ENCODE peak calls at places on chromosome 21, in four cellular contexts. Y is K562, M is uterus, L is astrocyte. O is an unnamed sample. For H3K9me3 and H3K36me3, the result is how much of the 10 kb centered on the place peaks cover.

GRCh38 chr21:15063821-15064575 is 802 bp downstream of the NRIP1 start:
- DNase-seq in Y (peak), M (peak), L (peak), O (peak)

GRCh38 chr21:44572959-44573583 is 458 bp upstream of the KRTAP10-4 start:
- DNase-seq in Y (no peak), M (no peak), L (peak), O (no peak)

GRCh38 chr21:35381743-35382310 is 332.7 kb upstream of the RUNX1 start:
- DNase-seq in Y (no peak), M (no peak), L (no peak), O (no peak)

GRCh38 chr21:37450385-37451044 is 83.9 kb downstream of the DYRK1A start:
- DNase-seq in Y (no peak), M (no peak), L (peak), O (no peak)

GRCh38 chr21:46002841-46003574 is 21.4 kb downstream of the COL6A1 start:
- DNase-seq in Y (no peak), M (peak), L (no peak), O (peak)

GRCh38 chr21:20997633-20998455 is at the start of gene NCAM2:
- DNase-seq in Y (peak), M (peak), L (peak), O (peak)

GRCh38 chr21:37530901-37531351 is 164.4 kb downstream of the DYRK1A start:
- DNase-seq in Y (no peak), M (no peak), L (no peak), O (no peak)

GRCh38 chr21:21200103-21200938 is 202.1 kb downstream of the NCAM2 start:
- DNase-seq in Y (peak), M (peak), L (peak), O (peak)

GRCh38 chr21:37956772-37957171 is 40.5 kb upstream of the KCNJ6 start:
- DNase-seq in Y (no peak), M (no peak), L (no peak), O (no peak)

GRCh38 chr21:41282412-41282811 is 34.2 kb upstream of the FAM3B start:
- DNase-seq in Y (no peak), M (no peak), L (no peak), O (no peak)

GRCh38 chr21:41280115-41280919 is 36.3 kb upstream of the FAM3B start:
- DNase-seq in Y (no peak), M (no peak), L (peak), O (no peak)

DNA sequence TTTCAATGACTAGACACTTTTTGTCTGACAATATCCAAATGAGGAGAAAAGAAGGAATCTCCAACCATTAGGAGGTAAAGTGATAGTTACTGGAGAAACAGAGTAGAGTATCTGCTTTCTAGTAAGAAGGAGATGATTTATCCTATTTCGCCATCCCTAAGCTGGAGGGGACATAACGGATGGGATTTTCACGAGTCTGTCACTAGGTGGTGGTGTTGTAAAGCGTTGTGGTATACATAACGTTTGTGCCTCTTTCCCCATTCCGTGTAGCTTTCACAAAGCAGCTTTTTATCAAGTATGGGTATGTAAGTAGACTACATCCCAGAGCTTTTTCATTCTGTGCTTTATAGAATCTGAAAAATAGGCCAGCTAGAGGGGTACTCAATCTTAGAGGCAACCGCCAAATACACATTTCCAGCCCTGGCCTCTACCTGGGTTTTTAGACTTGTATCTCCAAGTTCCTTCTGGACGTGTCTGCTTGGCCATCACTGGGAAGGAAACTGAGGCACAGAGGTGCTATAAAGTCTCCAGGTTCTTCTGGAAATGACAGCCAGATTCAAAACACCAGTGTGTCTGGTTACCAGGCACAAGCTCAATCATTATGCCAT is 33.3 kb upstream of the FAM3B start:
- DNase-seq in Y (peak), M (peak), L (peak), O (no peak)
- TF ChIP-seq CTCF in Y (peak), M (peak), L (peak), O (peak)

DNA sequence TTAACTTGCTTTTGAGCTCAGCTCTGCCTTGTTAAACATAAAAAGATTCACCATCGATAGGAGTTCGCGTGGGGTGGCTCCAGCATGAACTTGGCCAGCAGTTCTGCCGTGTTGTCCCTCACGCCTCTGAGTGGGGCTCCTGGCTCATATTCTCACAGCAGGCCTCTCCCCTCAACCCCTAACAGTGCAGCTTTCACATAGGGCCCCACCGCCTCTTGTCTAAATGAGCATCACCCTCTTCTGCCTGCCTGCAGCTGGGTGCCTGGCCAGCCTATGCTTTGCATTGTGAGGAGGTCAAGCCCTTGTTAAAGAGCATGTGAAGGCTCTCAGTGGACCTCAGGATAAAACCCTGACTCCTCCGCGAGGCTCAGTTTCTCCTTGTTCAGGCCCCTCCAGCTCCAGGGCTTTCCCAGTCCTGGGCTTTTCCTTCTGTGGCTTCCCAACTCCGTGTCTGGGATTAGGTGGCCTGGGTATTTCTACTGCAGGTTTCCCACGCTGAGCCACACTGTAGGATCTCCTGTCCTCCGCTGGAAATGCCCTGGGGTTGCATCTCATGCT is 34.8 kb downstream of the CRYAA start:
- DNase-seq in Y (no peak), M (no peak), L (no peak), O (peak)
- H3K9me3 ChIP-seq in Y (under half), M (under half), L (under half), O (under half)

DNA sequence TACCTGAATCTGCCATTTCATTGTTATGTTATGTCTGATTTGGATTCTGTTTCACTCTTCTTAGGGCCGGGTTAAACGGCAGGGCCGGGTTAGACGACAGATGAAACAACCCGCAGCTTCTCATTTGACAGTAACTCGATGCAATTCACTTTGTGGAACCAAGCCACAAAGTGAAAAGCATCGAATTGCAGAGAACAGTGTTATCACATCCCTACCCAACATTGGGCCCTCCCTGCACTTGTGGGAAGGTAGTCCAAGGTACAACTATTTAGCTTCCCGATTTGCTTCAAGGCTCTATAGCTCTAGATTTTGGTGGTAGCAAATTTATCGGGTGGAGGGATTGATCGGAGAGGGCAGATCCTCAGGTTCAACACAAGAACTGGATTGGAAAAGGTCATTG is 17.0 kb downstream of the SON start:
- DNase-seq in Y (no peak), M (no peak), L (no peak), O (no peak)
- H3K36me3 ChIP-seq in Y (half or more), M (under half), L (half or more), O (half or more)

GRCh38 chr21:31686272-31686913 is 26.9 kb downstream of the SOD1 start:
- DNase-seq in Y (no peak), M (no peak), L (no peak), O (no peak)

GRCh38 chr21:31678478-31678877 is 19.0 kb downstream of the SOD1 start:
- DNase-seq in Y (no peak), M (no peak), L (no peak), O (no peak)

GRCh38 chr21:31684918-31685317 is 25.4 kb downstream of the SOD1 start:
- DNase-seq in Y (no peak), M (no peak), L (no peak), O (no peak)

GRCh38 chr21:31682625-31683024 is 23.1 kb downstream of the SOD1 start:
- DNase-seq in Y (no peak), M (no peak), L (peak), O (no peak)

GRCh38 chr21:31683029-31683428 is 23.5 kb downstream of the SOD1 start:
- DNase-seq in Y (no peak), M (no peak), L (no peak), O (no peak)
- TF ChIP-seq CTCF in Y (no peak), M (no peak), L (no peak), O (no peak)

DNA sequence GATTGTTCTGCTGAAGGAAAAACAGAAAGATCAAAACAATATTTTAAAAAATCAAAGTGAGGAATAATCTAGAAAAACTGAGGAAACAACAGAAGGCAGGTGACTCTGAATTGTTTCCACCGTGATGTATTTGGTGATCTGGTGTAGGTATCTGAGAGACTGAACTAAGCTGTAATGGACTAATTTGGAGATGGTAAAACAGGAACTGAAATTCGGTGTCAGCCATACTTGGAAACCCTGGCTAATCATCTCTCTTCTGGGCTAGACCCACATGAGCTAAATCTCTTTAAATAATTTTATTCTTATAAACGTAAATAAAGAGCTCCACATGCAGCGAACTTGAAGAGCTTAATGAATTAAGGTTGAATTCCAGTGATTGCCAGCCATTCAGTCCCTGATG is 1226.1 kb downstream of the NCAM2 start:
- DNase-seq in Y (no peak), M (no peak), L (no peak), O (no peak)
- H3K9me3 ChIP-seq in Y (under half), M (under half), L (under half), O (under half)

DNA sequence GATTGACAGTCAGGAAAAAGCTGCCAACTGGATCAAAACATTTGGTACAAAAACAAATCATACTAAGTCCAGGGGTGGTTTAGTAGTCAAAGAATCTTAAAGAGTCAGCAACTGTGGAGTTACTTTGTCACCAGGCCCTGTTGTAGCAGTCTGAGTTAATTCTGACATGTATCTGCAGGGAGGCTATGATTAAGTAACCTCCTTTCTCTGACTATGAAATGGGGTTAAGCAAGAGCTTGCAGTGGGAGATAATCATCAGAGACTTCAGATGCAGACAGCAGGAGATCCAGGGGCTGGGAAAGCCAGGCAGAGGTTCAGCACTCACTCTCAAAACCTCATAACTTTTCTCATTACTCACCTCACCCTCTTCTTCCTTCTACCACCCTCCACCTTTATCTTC is 99.2 kb upstream of the BTG3 start:
- DNase-seq in Y (no peak), M (no peak), L (no peak), O (no peak)
- H3K36me3 ChIP-seq in Y (under half), M (under half), L (under half), O (under half)

DNA sequence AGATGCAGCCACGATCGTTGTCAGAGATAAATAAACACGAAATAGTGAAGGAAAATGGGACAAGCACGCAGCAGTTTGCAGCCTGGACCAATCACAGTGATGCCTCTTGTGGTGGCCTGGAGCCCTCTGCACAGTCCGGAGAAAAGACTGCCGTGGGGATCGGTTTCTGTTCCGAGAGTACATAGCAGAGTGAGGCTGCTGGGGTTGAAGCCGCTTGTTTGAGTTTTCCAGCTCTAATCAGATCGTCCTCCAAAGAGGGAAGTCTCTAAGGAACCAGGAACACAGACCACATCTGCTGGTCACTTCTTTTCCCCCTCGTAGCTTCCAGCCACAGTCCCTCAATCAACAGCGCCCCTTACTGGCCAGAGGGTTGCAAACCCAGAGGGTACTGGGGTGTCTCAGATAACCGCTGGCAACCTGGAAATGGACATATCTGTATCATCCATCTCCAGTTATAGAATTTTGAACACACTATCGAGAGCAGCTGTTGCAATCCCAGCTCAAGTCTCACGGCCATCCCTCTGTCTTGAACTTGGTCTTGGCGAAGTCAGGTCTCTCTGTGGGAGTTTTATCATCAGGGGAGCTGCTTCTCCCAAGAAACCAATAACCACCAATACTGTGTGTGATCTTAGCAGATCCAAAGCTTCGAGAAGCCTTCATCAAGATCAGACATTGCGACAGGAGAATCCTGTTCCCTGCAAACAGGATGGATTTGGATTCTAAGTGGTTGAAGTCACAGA is 57.4 kb downstream of the OLIG1 start:
- DNase-seq in Y (peak), M (peak), L (peak), O (no peak)
- TF ChIP-seq CTCF in Y (peak), M (peak), L (peak), O (peak)

DNA sequence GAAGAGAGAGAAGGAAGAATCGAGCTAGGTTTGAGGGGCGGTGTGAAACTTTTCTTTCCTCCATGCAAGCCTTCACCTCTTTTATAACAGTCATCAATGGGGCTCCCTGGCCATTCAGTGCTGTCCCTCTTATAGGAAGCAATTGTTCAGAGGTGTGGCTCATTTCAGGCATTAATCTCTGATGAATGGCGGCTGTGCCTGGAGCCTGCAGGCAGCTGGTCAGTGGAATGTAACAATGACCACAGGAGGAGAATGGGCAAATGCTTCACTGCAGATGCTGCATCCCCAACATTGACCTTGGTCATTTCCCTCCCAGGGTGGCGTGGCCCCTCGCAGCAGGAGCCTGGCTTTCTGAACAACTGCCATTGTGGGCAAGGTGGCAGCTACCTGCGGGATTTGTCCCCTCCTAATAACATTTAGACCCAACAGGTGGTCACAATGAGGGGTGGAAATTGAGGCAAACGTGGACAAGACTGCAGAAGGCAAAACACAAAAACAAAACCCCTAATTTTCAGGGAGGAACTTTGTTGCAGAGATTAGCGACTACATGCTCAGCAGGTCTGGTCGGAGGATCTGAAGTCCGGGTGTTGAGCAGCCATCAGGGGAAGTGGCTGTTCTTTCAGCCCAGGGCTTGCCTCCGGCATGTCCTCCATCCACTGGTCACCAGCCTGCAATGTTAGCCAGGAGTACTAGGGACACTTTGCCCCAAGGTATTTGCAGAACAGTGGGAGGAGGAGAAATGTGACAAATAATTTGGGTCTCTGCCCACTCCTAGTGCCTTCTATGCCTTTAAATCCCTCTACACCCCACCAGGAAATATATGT is 97.3 kb upstream of the PAXBP1 start:
- DNase-seq in Y (no peak), M (no peak), L (no peak), O (no peak)
- H3K9me3 ChIP-seq in Y (under half), M (under half), L (under half), O (under half)

DNA sequence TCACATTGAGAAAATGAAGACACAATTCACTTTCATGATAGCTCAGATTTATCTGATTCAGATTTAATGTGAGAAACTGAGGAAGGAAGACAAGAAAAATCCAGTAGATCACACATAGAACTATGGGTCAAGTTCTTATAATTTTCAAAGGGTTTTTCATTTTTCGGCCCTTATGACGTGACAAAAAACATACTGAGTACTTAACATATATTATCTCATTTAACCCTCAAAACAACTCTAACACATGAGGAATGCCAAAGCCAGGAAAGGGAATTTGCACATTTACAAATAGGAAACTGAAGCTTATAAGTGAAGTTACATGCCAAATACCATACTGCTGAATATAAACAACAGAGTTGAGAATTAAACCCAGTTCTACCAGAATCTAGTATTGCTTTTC is 27.6 kb downstream of the SOD1 start:
- DNase-seq in Y (no peak), M (no peak), L (no peak), O (no peak)
- H3K36me3 ChIP-seq in Y (half or more), M (under half), L (under half), O (half or more)

GRCh38 chr21:27034796-27035195 is 67.9 kb upstream of the ADAMTS5 start:
- DNase-seq in Y (no peak), M (no peak), L (no peak), O (no peak)

GRCh38 chr21:27035791-27036190 is 68.9 kb upstream of the ADAMTS5 start:
- DNase-seq in Y (no peak), M (no peak), L (no peak), O (no peak)

GRCh38 chr21:27036736-27037301 is 69.9 kb upstream of the ADAMTS5 start:
- DNase-seq in Y (no peak), M (no peak), L (no peak), O (no peak)

DNA sequence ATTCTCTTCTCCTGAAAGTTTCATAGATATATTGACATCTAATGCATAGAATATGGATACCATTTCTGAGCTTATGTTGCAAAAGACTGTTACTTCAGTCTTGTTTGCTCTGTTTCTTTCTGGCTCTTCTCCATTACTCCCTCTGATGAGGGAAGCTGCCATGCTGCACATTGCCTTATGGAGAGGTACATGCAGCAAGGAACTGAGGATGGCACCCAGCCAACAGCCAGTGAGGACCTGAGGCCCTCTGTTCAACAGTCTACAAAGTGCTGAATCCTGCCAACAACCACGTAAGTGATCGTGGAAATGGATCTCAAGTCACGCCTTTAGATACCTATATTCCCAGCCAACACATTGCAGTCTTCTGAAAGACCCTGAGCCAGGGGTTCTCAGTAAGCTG is 66.6 kb upstream of the ADAMTS5 start:
- DNase-seq in Y (no peak), M (no peak), L (no peak), O (no peak)
- TF ChIP-seq CTCF in Y (no peak), M (no peak), L (no peak), O (no peak)